ENCODE peak calls at places on chromosome 16, in six cellular contexts. P is AG09319; Z is fibroblast of the aortic adventitia; X is stimulated activated CD4-positive, alpha-beta T cell treated with anti-CD3 and anti-CD28 coated beads, Interleukin-4, amount 100 ng/mL, for 4 hours; D is lower lobe of right lung; G is pancreas. O is an unnamed sample.

GRCh38 chr16:64397042-64397441 is 724.8 kb downstream of the CDH11 start:
- DNase-seq in X (no peak), G (no peak), D (no peak), P (no peak), Z (no peak), O (no peak)

GRCh38 chr16:30567991-30568638 is 3.4 kb downstream of the ZNF688 start:
- DNase-seq in D (no peak), P (peak), Z (peak), G (no peak), X (peak), O (no peak)

GRCh38 chr16:2478273-2478672 is 3.3 kb downstream of the TBC1D24 start:
- DNase-seq in G (no peak), Z (no peak), D (no peak), X (no peak), P (no peak), O (no peak)

GRCh38 chr16:54286330-54287017 is at the start of gene IRX3:
- DNase-seq in D (peak), X (no peak), P (peak), Z (peak), G (peak), O (peak)

GRCh38 chr16:20404637-20405036 is at the start of gene PDILT:
- DNase-seq in P (no peak), D (no peak), G (no peak), Z (no peak), X (no peak), O (no peak)

GRCh38 chr16:908526-909155 is 62.1 kb downstream of the LMF1 start:
- DNase-seq in Z (no peak), P (no peak), G (no peak), D (no peak), X (no peak), O (peak)

GRCh38 chr16:81469710-81470481 is 25.3 kb downstream of the CMIP start:
- DNase-seq in G (no peak), D (peak), P (no peak), X (no peak), Z (no peak), O (no peak)

GRCh38 chr16:86375370-86375769 is 135.0 kb upstream of the FOXF1 start:
- DNase-seq in D (no peak), Z (peak), X (no peak), G (no peak), P (no peak), O (no peak)